ENCODE peak calls at places on chromosomes 12 and 14, in nine cellular contexts. M is NCI-H2081, Q is activated T-helper 1 cell treated with Interleukin-2 at 50 U/mL for 16 hours, N is NCI-H187 treated with DMSO at 0.1 percent for 48 hours, W is PC-3, F is GM10248, A is RPMI7951, K is tibial nerve, X is G401. C is an unnamed sample.

GRCh38 chr12:5510251-5510805 is 78.4 kb downstream of the NTF3 start:
- DNase-seq in W (no peak), M (no peak), K (no peak), N (no peak), A (no peak), Q (no peak), F (no peak), X (no peak), C (no peak)

GRCh38 chr12:8033153-8034044 is 883 bp downstream of the FOXJ2 start:
- DNase-seq in M (no peak), F (peak; percentile 65), K (peak; percentile 65), N (no peak), A (peak; percentile 36), X (peak; percentile 73), W (peak; percentile 26), Q (no peak), C (peak; percentile 45)

GRCh38 chr14:45361727-45362126 is 108.7 kb upstream of the MIS18BP1 start:
- DNase-seq in Q (no peak), A (no peak), N (no peak), X (no peak), F (no peak), K (no peak), W (no peak), M (no peak), C (no peak)

GRCh38 chr14:73428354-73428824 is 30.0 kb downstream of the NUMB start:
- DNase-seq in F (no peak), K (no peak), M (peak; percentile 8), Q (no peak), X (peak; percentile 65), A (no peak), N (no peak), W (no peak), C (no peak)

GRCh38 chr12:119528241-119528640 is 65.3 kb upstream of the TMEM233 start:
- DNase-seq in W (peak; percentile 33), F (no peak), X (no peak), M (no peak), Q (no peak), N (no peak), A (no peak), K (no peak), C (no peak)

GRCh38 chr12:11719678-11720099 is 70.2 kb downstream of the ETV6 start:
- DNase-seq in M (no peak), Q (no peak), N (no peak), F (no peak), A (peak; percentile 96), X (no peak), K (no peak), W (peak; percentile 71), C (peak; percentile 7)

GRCh38 chr12:6326316-6326959 is 15.4 kb downstream of the TNFRSF1A start:
- DNase-seq in N (no peak), X (peak; percentile 58), M (peak; percentile 32), W (no peak), A (peak; percentile 47), F (no peak), K (no peak), Q (no peak), C (no peak)

GRCh38 chr12:94640134-94640928 is 10.0 kb downstream of the TMCC3 start:
- DNase-seq in F (peak; percentile 69), M (no peak), Q (no peak), W (peak; percentile 39), X (no peak), K (peak; percentile 39), N (no peak), A (peak; percentile 74), C (no peak)

GRCh38 chr12:2739832-2740641 is 54.7 kb upstream of the FKBP4 start:
- DNase-seq in A (peak; percentile 39), F (no peak), N (no peak), W (peak; percentile 64), K (peak; percentile 22), Q (no peak), X (peak; percentile 84), M (peak; percentile 45), C (no peak)

GRCh38 chr12:11949738-11950403 is 120.9 kb upstream of the BCL2L14 start:
- DNase-seq in N (no peak), Q (no peak), W (no peak), M (peak; percentile 73), K (no peak), A (no peak), F (no peak), X (peak; percentile 47), C (no peak)